ENCODE peak calls at places on chromosomes 6 and 20, in four cellular contexts. J is GM12878, W is LNCaP clone FGC, E is breast epithelium. K is an unnamed sample.
A peak's percentile ranks its signal among the peaks of the same experiment; 100 is the strongest.

GRCh38 chr6:148747493-148748160 is 797 bp downstream of the UST start:
- DNase-seq in J (no peak), W (no peak), E (peak; percentile 36), K (peak; percentile 68)

GRCh38 chr6:2915150-2915549 is 12.0 kb upstream of the SERPINB9 start:
- DNase-seq in J (no peak), W (no peak), E (no peak), K (no peak)

GRCh38 chr6:11711644-11711993 is 67.0 kb downstream of the ADTRP start:
- DNase-seq in J (peak; percentile 67), W (no peak), E (no peak), K (no peak)

GRCh38 chr20:54668271-54669053 is 193.1 kb downstream of the DOK5 start:
- DNase-seq in J (no peak), W (no peak), E (no peak), K (no peak)

GRCh38 chr20:24998631-24999445 is 6.3 kb upstream of the APMAP start:
- DNase-seq in J (no peak), W (no peak), E (no peak), K (no peak)

GRCh38 chr6:30726506-30727413 is 6.6 kb downstream of the TUBB start:
- DNase-seq in J (no peak), W (no peak), E (no peak), K (no peak)

GRCh38 chr6:12761376-12762115 is 45.0 kb downstream of the PHACTR1 start:
- DNase-seq in J (no peak), W (no peak), E (no peak), K (no peak)

GRCh38 chr6:156881687-156882629 is 104.8 kb downstream of the ARID1B start:
- DNase-seq in J (no peak), W (no peak), E (no peak), K (no peak)

GRCh38 chr6:42952389-42952788 is 8.2 kb upstream of the GNMT start:
- DNase-seq in J (no peak), W (no peak), E (no peak), K (no peak)

GRCh38 chr6:27599859-27600532 is 127.1 kb upstream of the ZNF184 start:
- DNase-seq in J (no peak), W (no peak), E (no peak), K (no peak)

GRCh38 chr6:27296106-27296783 is 15.8 kb downstream of the POM121L2 start:
- DNase-seq in J (no peak), W (no peak), E (no peak), K (no peak)

GRCh38 chr6:137315081-137315480 is 95.9 kb upstream of the IFNGR1 start:
- DNase-seq in J (no peak), W (no peak), E (no peak), K (no peak)

GRCh38 chr6:113482771-113483170 is 374.4 kb upstream of the MARCKS start:
- DNase-seq in J (no peak), W (no peak), E (no peak), K (no peak)

GRCh38 chr20:35772563-35773058 is 796 bp downstream of the PHF20 start:
- DNase-seq in J (no peak), W (no peak), E (no peak), K (no peak)

GRCh38 chr6:145953200-145953599 is 11.0 kb downstream of the SHPRH start:
- DNase-seq in J (no peak), W (no peak), E (no peak), K (no peak)

GRCh38 chr20:38303908-38304379 is at the start of gene BPI:
- DNase-seq in J (no peak), W (no peak), E (peak; percentile 30), K (no peak)

GRCh38 chr20:43448748-43449535 is 8.8 kb upstream of the SRSF6 start:
- DNase-seq in J (peak; percentile 13), W (no peak), E (no peak), K (no peak)

GRCh38 chr6:10531513-10531912 is 10.4 kb downstream of the GCNT2 start:
- DNase-seq in J (no peak), W (no peak), E (no peak), K (no peak)

DNA sequence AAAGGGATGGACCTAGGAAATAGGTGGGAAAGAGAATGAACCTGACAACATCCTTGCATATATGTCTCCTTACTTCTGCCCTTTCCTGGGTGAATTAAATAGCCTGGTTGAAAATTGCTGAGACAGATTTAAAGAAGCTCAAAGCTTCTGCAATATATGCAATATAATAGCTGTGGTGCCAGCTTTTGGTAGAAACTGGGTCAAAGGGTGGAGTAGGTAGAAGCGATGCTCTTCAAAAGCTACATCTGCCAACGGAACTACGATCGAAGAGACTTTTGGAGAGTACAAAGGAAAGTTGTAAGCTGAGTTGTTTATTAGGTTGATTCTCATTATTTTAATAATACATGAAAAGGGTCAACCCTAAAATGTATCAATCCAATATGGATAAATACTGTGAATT is 22.8 kb upstream of the TTK start:
- DNase-seq in J (no peak), W (no peak), E (no peak), K (no peak)
- TF ChIP-seq CTCF in J (no peak), W (no peak), E (no peak), K (no peak)

DNA sequence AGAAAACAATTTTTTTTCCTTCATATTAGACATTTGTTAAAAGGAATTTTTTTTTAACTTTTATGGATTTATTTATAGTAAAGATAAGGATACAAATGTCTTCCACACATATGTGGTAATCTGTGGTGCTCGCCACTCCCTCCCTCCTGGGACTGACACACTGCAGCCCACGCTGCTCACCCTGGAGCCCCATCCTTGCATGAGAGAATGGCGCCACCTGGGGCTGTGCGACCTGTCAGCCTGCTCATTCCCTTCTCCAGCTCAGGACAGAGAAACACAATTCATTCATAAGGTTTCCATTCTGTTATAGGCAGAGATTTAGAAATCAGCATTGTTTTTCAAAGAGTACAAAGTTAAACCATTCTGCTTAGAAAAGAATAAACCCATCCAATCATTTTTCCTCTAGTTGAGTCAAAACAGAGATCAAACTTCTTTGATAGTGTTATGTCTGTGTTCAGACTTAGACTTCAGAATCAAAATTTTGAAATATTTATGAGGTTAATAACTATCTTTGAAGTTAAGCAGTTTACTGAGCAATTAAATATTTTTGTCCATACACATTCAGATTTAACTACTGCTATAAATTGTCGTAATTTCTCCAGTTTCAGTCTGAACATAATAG is 42.8 kb upstream of the DYNLRB1 start:
- DNase-seq in J (no peak), W (no peak), E (no peak), K (no peak)
- TF ChIP-seq CTCF in J (peak; percentile 41), W (peak; percentile 60), E (no peak), K (no peak)

GRCh38 chr6:17863971-17864754 is 123.3 kb downstream of the KIF13A start:
- DNase-seq in J (no peak), W (no peak), E (no peak), K (no peak)
- TF ChIP-seq CTCF in J (no peak), W (no peak), E (no peak), K (no peak)

DNA sequence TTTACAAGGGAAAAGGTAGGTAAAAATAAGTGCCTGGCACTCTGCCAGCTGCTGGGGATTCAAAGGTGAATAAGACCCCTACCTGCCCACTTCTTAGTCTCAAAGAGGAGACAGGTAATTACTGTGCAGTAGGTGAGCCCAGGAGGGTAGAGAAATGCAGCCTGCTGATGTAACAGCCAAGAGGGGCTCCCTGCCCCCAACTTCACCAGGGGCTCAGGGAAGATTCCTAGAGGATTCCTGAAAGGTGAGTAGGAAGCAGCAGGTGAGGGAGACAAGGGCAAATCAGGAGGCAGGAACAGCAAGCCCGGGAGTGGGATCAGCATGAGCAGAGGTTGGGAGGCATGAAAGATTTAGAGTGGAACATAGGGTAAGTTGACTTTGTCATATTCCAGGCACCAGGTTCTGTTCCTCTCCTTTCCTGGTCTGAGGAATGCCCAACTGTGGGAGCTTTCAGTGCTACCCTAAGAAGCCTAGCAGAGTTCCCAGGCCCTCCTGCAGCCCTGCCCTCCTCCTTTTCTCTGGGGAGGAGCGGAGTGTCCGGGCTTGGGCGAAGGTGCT is 258.1 kb downstream of the LRFN2 start:
- DNase-seq in J (no peak), W (no peak), E (no peak), K (no peak)
- TF ChIP-seq CTCF in J (no peak), W (no peak), E (no peak), K (no peak)

GRCh38 chr20:57291003-57291402 is 24.6 kb upstream of the BMP7 start:
- DNase-seq in J (no peak), W (no peak), E (no peak), K (no peak)
- TF ChIP-seq CTCF in J (no peak), W (peak; percentile 35), E (no peak), K (no peak)

K was measured in activated B cell treated with CpG ODN at 0.5 μM for 24 hours.